ENCODE peak calls at places on chromosomes 4 and X, in nine cellular contexts. T is uterus; R is stomach; M is lower lobe of right lung; A is CD8-positive, alpha-beta T cell; G is kidney; Q is mammary epithelial cell; S is aorta; W is left ventricle myocardium inferior. L is an unnamed sample.

GRCh38 chr4:6271206-6271605 is 1.6 kb downstream of the WFS1 start:
- DNase-seq in G (no peak), W (no peak), A (no peak), T (no peak), M (no peak), Q (no peak), R (no peak), S (no peak), L (no peak)

GRCh38 chr4:11072999-11073398 is 355.7 kb downstream of the HS3ST1 start:
- DNase-seq in M (no peak), Q (no peak), S (no peak), A (no peak), G (no peak), W (no peak), T (no peak), R (no peak), L (no peak)

GRCh38 chrX:9635368-9635767 is 130.3 kb downstream of the GPR143 start:
- DNase-seq in W (peak; percentile 36), T (no peak), A (no peak), Q (no peak), G (no peak), R (no peak), M (no peak), S (no peak), L (no peak)

GRCh38 chr4:119746951-119747350 is 118.3 kb upstream of the PDE5A start:
- DNase-seq in A (no peak), M (no peak), Q (no peak), S (no peak), W (no peak), R (no peak), T (no peak), G (no peak), L (no peak)

GRCh38 chr4:67581208-67581857 is 22.8 kb downstream of the STAP1 start:
- DNase-seq in S (no peak), M (no peak), T (no peak), R (no peak), G (no peak), Q (no peak), W (no peak), A (no peak), L (no peak)

GRCh38 chr4:143381171-143382118 is 44.8 kb downstream of the GAB1 start:
- DNase-seq in G (peak; percentile 84), Q (peak; percentile 81), M (peak; percentile 63), S (peak; percentile 89), T (peak; percentile 94), A (no peak), W (peak; percentile 89), R (peak; percentile 85), L (peak; percentile 46)

GRCh38 chrX:155662297-155662696 is 49.5 kb upstream of the TMLHE start:
- DNase-seq in R (no peak), S (no peak), W (no peak), T (no peak), A (no peak), G (no peak), Q (no peak), M (no peak), L (no peak)

GRCh38 chr4:180828455-180829018 is 1414.7 kb upstream of the TENM3 start:
- DNase-seq in W (no peak), A (no peak), G (no peak), S (no peak), T (no peak), M (no peak), Q (peak; percentile 52), R (no peak), L (peak; percentile 14)

GRCh38 chr4:7513731-7514130 is 79.0 kb upstream of the PSAPL1 start:
- DNase-seq in S (no peak), R (no peak), M (no peak), W (no peak), G (no peak), T (no peak), A (no peak), Q (no peak), L (no peak)

GRCh38 chr4:28391877-28392276 is 1531.2 kb downstream of the STIM2 start:
- DNase-seq in G (no peak), W (no peak), S (no peak), A (no peak), T (no peak), M (no peak), R (no peak), Q (peak; percentile 29), L (no peak)

GRCh38 chrX:41276661-41277506 is 57.1 kb upstream of the DDX3X start:
- DNase-seq in W (no peak), S (no peak), A (no peak), Q (no peak), M (no peak), T (no peak), R (no peak), G (no peak), L (no peak)

GRCh38 chr4:56160631-56161030 is 211.9 kb downstream of the CEP135 start:
- DNase-seq in S (no peak), Q (no peak), G (no peak), R (no peak), T (no peak), M (no peak), W (no peak), A (no peak), L (no peak)

GRCh38 chr4:121817006-121817405 is 6.7 kb downstream of the CCNA2 start:
- DNase-seq in Q (no peak), M (no peak), W (no peak), T (no peak), G (no peak), S (no peak), A (no peak), R (no peak), L (no peak)

DNA sequence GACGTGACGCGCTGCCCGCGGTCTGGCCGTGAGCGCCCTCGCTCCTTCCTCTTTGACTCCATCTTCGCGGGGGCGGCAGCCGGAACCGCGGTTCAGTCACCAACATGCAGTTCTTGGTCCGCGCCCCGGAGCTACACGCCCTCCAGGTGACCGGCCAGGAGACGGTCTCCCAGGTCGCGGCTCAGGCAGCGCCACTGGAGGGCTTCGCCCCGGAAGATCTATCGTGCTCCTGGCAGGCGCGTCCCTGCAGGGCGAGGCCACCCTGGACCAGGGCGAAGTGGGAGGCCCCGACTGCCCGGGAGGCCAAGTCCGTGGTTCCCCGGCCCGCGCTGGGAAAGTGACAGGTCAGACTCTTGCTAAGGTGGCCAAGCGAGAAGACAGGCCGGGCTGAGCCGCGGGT is 2.9 kb downstream of the TRIML2 start:
- DNase-seq in A (no peak), Q (no peak), M (no peak), W (no peak), R (no peak), T (no peak), S (no peak), G (peak; percentile 73), L (no peak)
- H3K27ac ChIP-seq in A (no peak overlapping the region), Q (no peak overlapping the region), M (no peak overlapping the region), W (no peak overlapping the region), R (no peak overlapping the region), T (no peak overlapping the region), S (no peak overlapping the region), G (no peak overlapping the region), L (no peak overlapping the region)

DNA sequence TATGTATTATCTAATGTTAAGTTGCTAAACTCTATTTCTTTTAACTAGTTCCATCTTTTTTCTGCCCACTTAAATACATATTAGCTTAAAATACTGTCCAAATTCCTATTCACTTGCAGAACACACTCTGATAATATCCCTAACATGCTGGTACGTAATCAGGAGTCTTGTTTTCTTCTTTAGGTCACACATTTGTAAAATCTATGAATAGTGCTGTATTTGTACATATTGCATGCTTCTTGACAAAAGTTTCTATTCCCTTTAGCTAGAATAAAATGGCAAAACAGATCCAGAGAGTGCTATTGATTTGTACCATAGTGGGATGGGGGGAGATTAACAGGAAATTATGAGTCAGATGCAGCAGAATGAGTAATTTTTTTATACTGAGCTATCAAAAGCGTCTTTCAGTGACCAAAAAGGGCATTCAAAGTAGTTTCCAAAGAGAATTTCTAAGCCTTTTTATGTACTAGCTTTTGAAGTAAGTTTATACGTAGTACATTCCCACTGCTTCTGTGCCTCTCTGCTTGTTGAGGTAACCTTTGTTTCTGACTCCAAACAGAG is 126.5 kb downstream of the PTPN13 start:
- DNase-seq in S (no peak), T (no peak), A (no peak), R (no peak), M (no peak), W (no peak), G (no peak), Q (peak; percentile 3), L (no peak)
- H3K27ac ChIP-seq in S (no peak overlapping the region), T (no peak overlapping the region), A (no peak overlapping the region), R (no peak overlapping the region), M (no peak overlapping the region), W (peak overlapping the region; percentile 18), G (no peak overlapping the region), Q (no peak overlapping the region), L (no peak overlapping the region)

GRCh38 chrX:65874765-65875164 is 165.1 kb downstream of the VSIG4 start:
- DNase-seq in A (no peak), W (no peak), G (no peak), Q (peak; percentile 16), R (no peak), T (no peak), M (no peak), S (no peak), L (peak; percentile 5)
- H3K27ac ChIP-seq in A (no peak overlapping the region), W (no peak overlapping the region), G (no peak overlapping the region), Q (no peak overlapping the region), R (no peak overlapping the region), T (no peak overlapping the region), M (no peak overlapping the region), S (no peak overlapping the region), L (no peak overlapping the region)

GRCh38 chrX:114365045-114365834 is 218.6 kb upstream of the HTR2C start:
- DNase-seq in S (no peak), A (no peak), M (no peak), Q (no peak), G (no peak), W (no peak), R (no peak), T (no peak), L (no peak)

GRCh38 chrX:114363346-114363745 is 220.5 kb upstream of the HTR2C start:
- DNase-seq in W (no peak), T (no peak), R (no peak), A (no peak), G (no peak), Q (no peak), M (no peak), S (no peak), L (no peak)

GRCh38 chrX:114361076-114361475 is 222.8 kb upstream of the HTR2C start:
- DNase-seq in Q (no peak), R (no peak), S (no peak), M (no peak), W (no peak), G (no peak), T (no peak), A (no peak), L (no peak)
- H3K27ac ChIP-seq in Q (no peak overlapping the region), R (no peak overlapping the region), S (no peak overlapping the region), M (no peak overlapping the region), W (no peak overlapping the region), G (no peak overlapping the region), T (no peak overlapping the region), A (no peak overlapping the region), L (no peak overlapping the region)

DNA sequence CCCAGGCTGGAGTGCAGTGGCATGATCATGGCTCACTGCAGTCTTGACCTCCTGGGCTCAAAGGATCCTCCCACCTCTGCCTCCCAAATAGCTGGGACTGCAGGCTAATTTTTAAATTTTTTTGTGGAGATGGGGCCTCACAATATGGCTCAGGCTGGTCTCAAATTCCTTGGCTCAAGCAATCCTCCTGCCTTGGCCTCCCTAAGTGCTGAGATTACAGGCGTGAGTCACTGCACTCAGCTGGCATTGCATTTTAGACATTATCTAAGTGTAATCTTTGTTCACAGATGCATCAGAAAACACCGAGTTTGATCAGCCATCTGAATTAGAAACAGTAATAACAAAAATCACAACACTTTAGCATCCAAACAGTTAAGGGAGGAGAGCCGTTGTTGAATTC is 53.4 kb upstream of the CBR4 start:
- DNase-seq in M (no peak), S (no peak), Q (no peak), W (no peak), R (no peak), G (no peak), A (no peak), T (no peak), L (no peak)
- H3K27ac ChIP-seq in M (no peak overlapping the region), S (no peak overlapping the region), Q (no peak overlapping the region), W (peak overlapping the region; percentile 91), R (peak overlapping the region; percentile 77), G (no peak overlapping the region), A (no peak overlapping the region), T (peak overlapping the region; percentile 86), L (no peak overlapping the region)

L was measured in epithelial cell of prostate.